ENCODE peak calls at places on chromosomes 2 and 18, in six cellular contexts. X, Y, V, T, J and K are unnamed samples.
A peak's percentile ranks its signal among the peaks of the same experiment; 100 is the strongest.

GRCh38 chr2:68027959-68028358 is 34.8 kb downstream of the C1D start:
- DNase-seq in T (no peak), X (peak; percentile 36), J (no peak), V (no peak), Y (no peak), K (no peak)

GRCh38 chr2:69668598-69668997 is 25.1 kb upstream of the AAK1 start:
- DNase-seq in X (no peak), T (no peak), J (no peak), Y (no peak), V (no peak), K (no peak)

GRCh38 chr2:60530228-60530627 is 23.2 kb downstream of the BCL11A start:
- DNase-seq in V (no peak), T (no peak), X (no peak), Y (no peak), J (no peak), K (no peak)

GRCh38 chr2:239318091-239318725 is 82.6 kb downstream of the HDAC4 start:
- DNase-seq in Y (no peak), V (no peak), J (peak; percentile 2), T (no peak), X (no peak), K (no peak)

GRCh38 chr2:20224716-20225293 is at the start of gene SDC1:
- DNase-seq in T (peak; percentile 45), J (no peak), Y (peak; percentile 82), X (no peak), V (peak; percentile 57), K (no peak)

GRCh38 chr18:75216212-75216925 is 5.8 kb downstream of the TSHZ1 start:
- DNase-seq in X (no peak), J (no peak), Y (no peak), V (peak; percentile 35), T (no peak), K (no peak)

GRCh38 chr2:150167711-150168110 is 319.8 kb downstream of the RND3 start:
- DNase-seq in J (no peak), X (no peak), Y (peak; percentile 73), T (no peak), V (peak; percentile 69), K (no peak)

GRCh38 chr2:120684691-120685402 is 50.8 kb upstream of the GLI2 start:
- DNase-seq in V (peak; percentile 18), T (no peak), X (no peak), J (no peak), Y (no peak), K (no peak)

GRCh38 chr2:60515751-60516226 is 37.7 kb downstream of the BCL11A start:
- DNase-seq in V (peak; percentile 92), J (no peak), Y (no peak), X (peak; percentile 94), T (no peak), K (no peak)

GRCh38 chr2:20391951-20392699 is 41.5 kb upstream of the PUM2 start:
- DNase-seq in J (no peak), V (no peak), T (no peak), X (no peak), Y (peak; percentile 44), K (no peak)

GRCh38 chr2:15832849-15833680 is 107.3 kb upstream of the MYCN start:
- DNase-seq in J (no peak), Y (no peak), V (no peak), X (no peak), T (no peak), K (no peak)

GRCh38 chr2:230521386-230521785 is 105.4 kb downstream of the SP100 start:
- DNase-seq in X (no peak), T (no peak), V (no peak), J (no peak), Y (no peak), K (no peak)

GRCh38 chr2:212213191-212213590 is 325.4 kb downstream of the ERBB4 start:
- DNase-seq in X (no peak), J (no peak), V (no peak), Y (no peak), T (no peak), K (no peak)

GRCh38 chr2:226057914-226058313 is 658.4 kb downstream of the NYAP2 start:
- DNase-seq in Y (no peak), X (no peak), J (no peak), V (no peak), T (no peak), K (no peak)

GRCh38 chr2:164808776-164809175 is 32.8 kb downstream of the COBLL1 start:
- DNase-seq in J (no peak), X (no peak), V (no peak), T (no peak), Y (no peak), K (no peak)

GRCh38 chr2:23432531-23432930 is 47.6 kb downstream of the KLHL29 start:
- DNase-seq in V (no peak), T (no peak), J (no peak), Y (no peak), X (no peak), K (no peak)

GRCh38 chr2:128754246-128754724 is 435.6 kb upstream of the HS6ST1 start:
- DNase-seq in J (peak; percentile 59), T (no peak), Y (no peak), X (no peak), V (no peak), K (no peak)

GRCh38 chr2:176115883-176116813 is at the start of gene HOXD10:
- DNase-seq in Y (peak; percentile 84), X (no peak), J (no peak), T (peak; percentile 91), V (no peak), K (no peak)

GRCh38 chr2:48944961-48945360 is 189.4 kb upstream of the LHCGR start:
- DNase-seq in Y (no peak), T (no peak), J (no peak), X (no peak), V (no peak), K (no peak)

GRCh38 chr2:97740590-97741182 is 27.3 kb downstream of the ZAP70 start:
- DNase-seq in V (no peak), T (no peak), Y (peak; percentile 65), J (no peak), X (no peak), K (no peak)

GRCh38 chr18:33588361-33588760 is 10.3 kb downstream of the ASXL3 start:
- DNase-seq in V (no peak), X (no peak), J (no peak), Y (no peak), T (no peak), K (no peak)

GRCh38 chr18:33580540-33580939 is 2.5 kb downstream of the ASXL3 start:
- DNase-seq in X (no peak), V (no peak), T (no peak), Y (no peak), J (no peak), K (no peak)

GRCh38 chr18:33581816-33582215 is 3.8 kb downstream of the ASXL3 start:
- DNase-seq in J (peak; percentile 16), X (no peak), T (no peak), V (no peak), Y (no peak), K (no peak)

GRCh38 chr18:33583901-33584300 is 5.9 kb downstream of the ASXL3 start:
- DNase-seq in X (no peak), T (no peak), J (no peak), V (no peak), Y (no peak), K (peak; percentile 64)

DNA sequence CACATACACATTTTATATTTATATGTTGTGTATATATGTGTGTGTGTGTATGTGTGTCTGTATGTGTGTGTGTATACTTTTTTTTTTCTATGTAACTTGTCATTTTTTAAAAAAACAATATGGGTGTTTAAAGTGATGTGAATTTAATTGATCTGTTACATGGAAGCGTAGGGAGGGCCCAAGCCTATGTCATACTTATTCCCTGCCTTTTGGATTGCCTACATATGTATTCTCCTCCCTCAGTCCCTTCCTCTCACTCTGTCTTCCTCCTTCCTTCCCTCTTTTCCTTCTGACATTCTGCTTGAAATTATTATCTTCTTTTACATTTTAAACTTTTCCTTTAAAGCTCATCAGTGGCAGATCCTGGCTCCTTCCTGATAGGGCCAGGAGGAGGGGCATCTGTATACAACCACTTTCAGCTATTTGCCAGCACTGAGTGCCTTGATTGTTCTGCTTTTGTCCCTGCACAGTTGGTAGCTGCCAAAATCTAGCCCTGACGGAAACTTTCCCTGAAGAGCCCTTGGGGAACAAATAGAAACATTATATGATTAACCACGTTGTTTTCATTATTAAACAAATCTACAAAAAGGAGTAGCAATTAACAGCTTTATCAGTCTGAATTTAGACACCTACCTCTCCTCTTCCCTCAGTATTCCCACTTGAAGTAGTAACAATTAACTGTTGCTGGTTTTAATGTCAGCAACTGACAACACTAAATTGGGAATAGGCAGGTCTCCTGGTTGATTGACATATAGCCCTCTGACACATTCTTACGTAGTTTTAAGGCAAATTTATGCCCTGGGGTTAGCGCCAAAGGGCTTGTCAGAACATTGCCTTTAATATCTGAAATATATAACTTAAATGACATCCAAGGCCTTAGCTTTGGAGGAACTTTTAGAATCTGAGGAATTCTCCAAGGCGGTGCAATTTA is 7.1 kb downstream of the ASXL3 start:
- DNase-seq in J (peak; percentile 27), V (no peak), T (no peak), X (no peak), Y (no peak), K (no peak)
- H3K4me3 ChIP-seq in J (peak overlapping the region; percentile 31), V (no peak overlapping the region), T (no peak overlapping the region), X (no peak overlapping the region), Y (no peak overlapping the region), K (no peak overlapping the region)

GRCh38 chr2:142038826-142039225 is 92.0 kb downstream of the LRP1B start:
- DNase-seq in J (no peak), V (peak; percentile 32), T (no peak), X (no peak), Y (no peak), K (no peak)

GRCh38 chr2:142041105-142041504 is 89.7 kb downstream of the LRP1B start:
- DNase-seq in T (no peak), Y (no peak), V (peak; percentile 73), J (no peak), X (no peak), K (no peak)

GRCh38 chr2:142037051-142037450 is 93.8 kb downstream of the LRP1B start:
- DNase-seq in J (no peak), X (no peak), T (no peak), Y (no peak), V (peak; percentile 71), K (no peak)

GRCh38 chr2:142040554-142040953 is 90.3 kb downstream of the LRP1B start:
- DNase-seq in J (no peak), Y (no peak), T (no peak), V (no peak), X (no peak), K (no peak)

DNA sequence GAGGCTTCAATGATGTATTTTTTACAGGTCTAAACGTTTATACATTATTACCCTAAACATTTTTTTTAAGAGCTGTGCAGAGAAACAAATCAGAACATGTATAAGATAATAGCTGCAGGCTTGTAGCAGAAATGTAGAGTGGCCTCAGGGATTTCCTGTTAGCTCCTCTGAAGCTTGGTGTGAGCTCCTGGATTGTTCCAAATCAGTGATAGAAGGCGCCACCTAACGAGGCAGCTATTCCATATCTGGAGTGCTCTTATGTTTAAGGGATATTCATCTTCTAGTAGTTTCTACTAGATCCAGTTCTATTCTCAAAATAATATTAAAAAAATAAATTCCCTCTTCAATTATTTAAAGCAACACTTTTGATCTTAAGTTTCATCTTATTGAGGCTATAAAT is 93.1 kb downstream of the LRP1B start:
- DNase-seq in T (no peak), V (peak; percentile 20), J (no peak), Y (peak; percentile 1), X (no peak), K (no peak)
- TF ChIP-seq CTCF in T (no peak), V (no peak), J (no peak), Y (no peak), X (no peak), K (peak; percentile 35)

GRCh38 chr18:49892148-49892924 is 79.0 kb upstream of the ACAA2 start:
- DNase-seq in X (no peak), T (no peak), J (no peak), V (peak; percentile 41), Y (no peak), K (no peak)
- H3K4me3 ChIP-seq in X (no peak overlapping the region), T (no peak overlapping the region), J (no peak overlapping the region), V (no peak overlapping the region), Y (no peak overlapping the region), K (no peak overlapping the region)

GRCh38 chr18:8608795-8609673 is at the start of gene RAB12:
- DNase-seq in J (peak; percentile 87), V (peak; percentile 81), Y (peak; percentile 81), X (no peak), T (peak; percentile 85), K (no peak)
- TF ChIP-seq CTCF in J (peak; percentile 57), V (peak; percentile 43), Y (peak; percentile 74), X (peak; percentile 52), T (peak; percentile 28), K (peak; percentile 29)